ENCODE peak calls at places on chromosome 6, in four cellular contexts. S, D, T and I are unnamed samples.

GRCh38 chr6:6891949-6892461 is 215.8 kb upstream of the RREB1 start:
- DNase-seq in S (no peak), D (no peak), T (peak), I (no peak)

GRCh38 chr6:28207244-28208179 is 17.6 kb upstream of the ZSCAN9 start:
- DNase-seq in S (no peak), D (no peak), T (no peak), I (no peak)

GRCh38 chr6:36929152-36929551 is 25.4 kb upstream of the PI16 start:
- DNase-seq in S (no peak), D (no peak), T (no peak), I (no peak)

GRCh38 chr6:71496018-71496800 is 207.6 kb downstream of the OGFRL1 start:
- DNase-seq in S (peak), D (no peak), T (no peak), I (peak)

GRCh38 chr6:141752677-141753076 is 380.0 kb upstream of the GJE1 start:
- DNase-seq in S (no peak), D (no peak), T (no peak), I (no peak)

GRCh38 chr6:163955131-163955530 is 540.6 kb downstream of the QKI start:
- DNase-seq in S (no peak), D (no peak), T (no peak), I (no peak)

GRCh38 chr6:136761227-136761922 is 30.9 kb downstream of the MAP3K5 start:
- DNase-seq in S (no peak), D (no peak), T (no peak), I (no peak)

GRCh38 chr6:96613291-96613999 is 50.5 kb downstream of the FHL5 start:
- DNase-seq in S (no peak), D (no peak), T (no peak), I (no peak)

GRCh38 chr6:150881911-150882481 is 16.5 kb downstream of the MTHFD1L start:
- DNase-seq in S (no peak), D (no peak), T (no peak), I (no peak)

GRCh38 chr6:2733324-2733723 is 17.4 kb downstream of the MYLK4 start:
- DNase-seq in S (peak), D (peak), T (peak), I (no peak)

GRCh38 chr6:2485116-2485515 is 239.7 kb upstream of the GMDS start:
- DNase-seq in S (no peak), D (no peak), T (no peak), I (no peak)

GRCh38 chr6:166633732-166634535 is 6.9 kb upstream of the RPS6KA2 start:
- DNase-seq in S (no peak), D (peak), T (peak), I (no peak)

GRCh38 chr6:117542493-117542892 is 59.8 kb downstream of the GOPC start:
- DNase-seq in S (no peak), D (no peak), T (no peak), I (no peak)

GRCh38 chr6:117547688-117548621 is 54.4 kb downstream of the GOPC start:
- DNase-seq in S (no peak), D (no peak), T (no peak), I (no peak)

GRCh38 chr6:117544725-117545124 is 57.6 kb downstream of the GOPC start:
- DNase-seq in S (no peak), D (no peak), T (no peak), I (no peak)

GRCh38 chr6:117546674-117547073 is 55.6 kb downstream of the GOPC start:
- DNase-seq in S (no peak), D (no peak), T (no peak), I (no peak)

GRCh38 chr6:117545161-117545595 is 57.1 kb downstream of the GOPC start:
- DNase-seq in S (no peak), D (no peak), T (no peak), I (no peak)
- TF ChIP-seq SPI1 in S (no peak), D (no peak), T (no peak), I (no peak)

GRCh38 chr6:90459225-90459758 is 127.6 kb downstream of the MAP3K7 start:
- DNase-seq in S (no peak), D (no peak), T (no peak), I (no peak)

GRCh38 chr6:90458353-90459224 is 128.3 kb downstream of the MAP3K7 start:
- DNase-seq in S (no peak), D (peak), T (no peak), I (no peak)

GRCh38 chr6:90456001-90456400 is 130.9 kb downstream of the MAP3K7 start:
- DNase-seq in S (no peak), D (no peak), T (no peak), I (no peak)

GRCh38 chr6:90457867-90458259 is 129.0 kb downstream of the MAP3K7 start:
- DNase-seq in S (no peak), D (no peak), T (no peak), I (no peak)

GRCh38 chr6:90454835-90455427 is 131.9 kb downstream of the MAP3K7 start:
- DNase-seq in S (no peak), D (no peak), T (no peak), I (no peak)
- TF ChIP-seq SPI1 in S (no peak), D (no peak), T (no peak), I (no peak)

DNA sequence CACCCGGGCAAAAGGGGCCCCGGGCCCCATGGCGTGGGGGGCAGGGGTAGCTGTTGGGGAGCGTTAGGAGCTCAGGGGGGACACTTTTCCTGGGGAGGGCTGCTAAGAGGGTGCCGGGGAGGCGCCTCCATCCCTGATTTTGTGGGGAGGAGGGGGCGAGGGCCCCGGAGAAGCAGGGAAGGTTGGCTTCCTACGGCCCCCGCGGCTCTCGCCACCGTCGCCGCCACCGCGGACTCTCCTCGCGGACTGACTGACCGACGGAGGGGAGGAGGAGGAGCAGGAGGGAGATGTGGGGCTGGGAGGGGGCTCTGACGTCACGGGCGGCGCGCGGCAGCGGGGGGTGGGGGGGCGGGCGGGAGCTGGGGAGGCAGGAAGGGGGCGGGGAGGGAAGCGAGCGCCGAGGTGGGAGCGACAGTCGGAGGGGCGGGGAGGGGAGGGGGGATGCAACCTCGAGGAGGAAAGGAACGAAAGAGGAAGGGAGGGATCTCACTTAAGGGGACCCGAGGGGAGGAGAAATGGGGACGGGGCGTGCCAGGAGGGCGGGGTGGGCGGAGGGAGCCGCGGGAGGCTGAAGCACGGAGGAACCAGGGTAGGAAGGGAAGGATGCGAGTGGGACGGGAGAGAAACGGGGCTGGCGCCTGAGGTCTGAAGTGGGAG is 5.1 kb downstream of the GABBR1 start:
- DNase-seq in S (no peak), D (peak), T (no peak), I (peak)
- TF ChIP-seq SPI1 in S (no peak), D (peak), T (no peak), I (no peak)

GRCh38 chr6:30263734-30264133 is 50.5 kb upstream of the TRIM26 start:
- DNase-seq in S (no peak), D (no peak), T (no peak), I (no peak)
- TF ChIP-seq SPI1 in S (no peak), D (no peak), T (no peak), I (no peak)

DNA sequence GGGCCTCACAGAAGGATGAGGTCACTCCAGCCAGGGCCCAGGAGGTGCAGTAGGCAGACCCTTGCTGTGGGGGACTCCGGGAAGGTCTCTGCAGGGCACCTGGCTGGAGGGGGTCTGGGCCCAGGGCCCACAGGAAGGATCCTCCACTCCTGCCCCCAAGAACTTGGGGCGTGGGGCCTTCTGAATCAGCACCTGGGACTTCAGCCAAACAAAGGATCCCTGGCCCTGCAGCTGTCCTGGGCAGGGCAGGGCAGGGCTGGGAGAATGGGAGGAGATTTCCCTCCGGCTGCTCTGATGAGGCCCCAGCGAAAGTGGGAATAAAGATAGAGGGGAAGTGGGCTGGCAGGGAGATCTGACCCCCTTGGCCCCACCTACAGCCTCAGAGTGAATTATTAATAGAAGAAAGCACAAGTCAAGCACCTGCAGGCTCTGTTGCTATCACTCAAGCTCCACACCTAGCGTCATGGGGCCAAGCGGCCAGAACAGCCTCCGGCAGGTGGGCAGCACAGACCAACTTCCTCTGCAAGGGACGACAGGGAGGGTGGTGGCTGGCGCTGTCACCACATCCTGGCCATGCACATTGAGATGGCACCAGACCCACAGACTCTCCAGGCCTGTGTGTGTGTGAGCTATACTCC is 61.6 kb upstream of the MRPS10 start:
- DNase-seq in S (no peak), D (no peak), T (no peak), I (no peak)
- TF ChIP-seq SPI1 in S (no peak), D (no peak), T (no peak), I (no peak)

GRCh38 chr6:4105980-4106536 is 27.1 kb upstream of the FAM217A start:
- DNase-seq in S (no peak), D (no peak), T (no peak), I (no peak)

GRCh38 chr6:4102687-4103244 is 23.8 kb upstream of the FAM217A start:
- DNase-seq in S (no peak), D (no peak), T (no peak), I (no peak)

GRCh38 chr6:4100655-4101054 is 21.7 kb upstream of the FAM217A start:
- DNase-seq in S (no peak), D (no peak), T (no peak), I (no peak)

GRCh38 chr6:4101298-4101697 is 22.4 kb upstream of the FAM217A start:
- DNase-seq in S (no peak), D (no peak), T (no peak), I (no peak)

DNA sequence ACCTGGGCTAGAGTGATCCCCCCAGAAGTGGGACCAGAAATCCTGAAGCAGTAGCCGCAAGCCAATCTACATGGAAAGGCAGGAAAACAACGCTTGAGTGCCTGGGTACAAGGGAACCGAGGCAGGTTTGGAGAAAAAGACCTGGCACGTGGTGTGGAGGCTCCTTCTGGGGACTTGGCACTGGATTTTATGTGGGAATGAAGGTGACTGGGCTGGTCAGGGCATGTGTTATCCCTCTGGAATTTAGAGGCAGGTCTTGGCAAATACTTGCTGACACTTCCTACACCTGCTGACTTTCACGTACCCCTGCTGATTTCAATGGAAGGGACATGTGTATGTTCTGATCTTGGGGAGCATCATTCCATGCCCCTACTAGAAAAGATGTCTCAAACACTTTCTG is 25.0 kb upstream of the FAM217A start:
- DNase-seq in S (no peak), D (no peak), T (no peak), I (no peak)
- TF ChIP-seq SPI1 in S (no peak), D (no peak), T (no peak), I (no peak)